ENCODE peak calls at places on chromosomes 11 and 22, in five cellular contexts. Q is transverse colon, V is upper lobe of left lung, S is sigmoid colon, N is stomach. A is an unnamed sample.

GRCh38 chr22:30871391-30872281 is 96.9 kb downstream of the MORC2 start:
- DNase-seq in Q (peak), V (no peak), S (peak), N (no peak), A (peak)

GRCh38 chr11:86143429-86144030 is 74.6 kb upstream of the PICALM start:
- DNase-seq in Q (no peak), V (peak), S (no peak), N (no peak), A (no peak)

GRCh38 chr22:44020981-44021380 is 3.1 kb upstream of the PARVB start:
- DNase-seq in Q (no peak), V (no peak), S (no peak), N (no peak), A (no peak)

GRCh38 chr22:47042116-47042825 is 279.8 kb downstream of the TBC1D22A start:
- DNase-seq in Q (no peak), V (no peak), S (no peak), N (no peak), A (peak)

GRCh38 chr11:10518891-10519290 is 22.1 kb downstream of the RNF141 start:
- DNase-seq in Q (no peak), V (no peak), S (no peak), N (no peak), A (no peak)

GRCh38 chr11:1344056-1344635 is 34.7 kb upstream of the TOLLIP start:
- DNase-seq in Q (no peak), V (no peak), S (peak), N (peak), A (no peak)

GRCh38 chr22:42964994-42965699 is 49.8 kb downstream of the PACSIN2 start:
- DNase-seq in Q (no peak), V (no peak), S (no peak), N (no peak), A (no peak)

GRCh38 chr11:90288207-90288821 is 65.5 kb upstream of the CHORDC1 start:
- DNase-seq in Q (no peak), V (no peak), S (no peak), N (no peak), A (no peak)

GRCh38 chr11:44775366-44776356 is 48.9 kb downstream of the TSPAN18 start:
- DNase-seq in Q (peak), V (peak), S (peak), N (peak), A (peak)

GRCh38 chr11:32448232-32448631 is 12.9 kb upstream of the WT1 start:
- DNase-seq in Q (no peak), V (no peak), S (no peak), N (peak), A (no peak)

GRCh38 chr11:10920205-10920604 is 62.4 kb upstream of the ZBED5 start:
- DNase-seq in Q (no peak), V (no peak), S (no peak), N (no peak), A (no peak)

GRCh38 chr11:47437746-47438418 is 11.1 kb downstream of the RAPSN start:
- DNase-seq in Q (peak), V (no peak), S (peak), N (peak), A (no peak)

GRCh38 chr11:44842219-44842618 is 108.5 kb downstream of the TP53I11 start:
- DNase-seq in Q (no peak), V (no peak), S (no peak), N (no peak), A (no peak)

GRCh38 chr11:70423523-70424505 is 25.5 kb downstream of the CTTN start:
- DNase-seq in Q (no peak), V (peak), S (no peak), N (no peak), A (no peak)

GRCh38 chr11:128628343-128628673 is 41.0 kb upstream of the ETS1 start:
- DNase-seq in Q (no peak), V (no peak), S (no peak), N (no peak), A (no peak)

GRCh38 chr11:35029979-35030378 is 109.0 kb upstream of the CD44 start:
- DNase-seq in Q (no peak), V (peak), S (no peak), N (no peak), A (no peak)

GRCh38 chr11:707817-708420 is 1.9 kb downstream of the EPS8L2 start:
- DNase-seq in Q (no peak), V (peak), S (no peak), N (peak), A (no peak)

GRCh38 chr11:14357843-14358728 is 897 bp downstream of the RRAS2 start:
- DNase-seq in Q (peak), V (peak), S (peak), N (peak), A (peak)

GRCh38 chr11:85947431-85948272 is 92.5 kb downstream of the CCDC83 start:
- DNase-seq in Q (no peak), V (peak), S (no peak), N (no peak), A (no peak)

GRCh38 chr11:134331565-134332188 is at the start of gene GLB1L2:
- DNase-seq in Q (peak), V (peak), S (peak), N (peak), A (peak)

GRCh38 chr11:44564198-44564597 is 1.3 kb upstream of the CD82 start:
- DNase-seq in Q (peak), V (peak), S (no peak), N (peak), A (no peak)

GRCh38 chr11:116169776-116170175 is 603.0 kb downstream of the BUD13 start:
- DNase-seq in Q (no peak), V (no peak), S (no peak), N (no peak), A (no peak)

GRCh38 chr11:114171257-114172054 is 111.9 kb downstream of the ZBTB16 start:
- DNase-seq in Q (peak), V (peak), S (peak), N (peak), A (peak)

GRCh38 chr11:32473282-32473909 is 38.1 kb upstream of the WT1 start:
- DNase-seq in Q (no peak), V (no peak), S (no peak), N (no peak), A (no peak)

GRCh38 chr11:3807856-3808845 is at the start of gene PGAP2:
- DNase-seq in Q (peak), V (peak), S (peak), N (peak), A (peak)

GRCh38 chr11:2564588-2565440 is 120.0 kb downstream of the KCNQ1 start:
- DNase-seq in Q (no peak), V (no peak), S (peak), N (no peak), A (no peak)

GRCh38 chr11:27933992-27934829 is 173.7 kb downstream of the KIF18A start:
- DNase-seq in Q (no peak), V (no peak), S (no peak), N (no peak), A (no peak)

GRCh38 chr22:50277761-50278160 is 7.6 kb upstream of the MAPK11 start:
- DNase-seq in Q (no peak), V (no peak), S (no peak), N (no peak), A (no peak)

GRCh38 chr11:120880791-120881190 is 143.1 kb upstream of the TBCEL start:
- DNase-seq in Q (no peak), V (no peak), S (no peak), N (no peak), A (no peak)

GRCh38 chr11:128492461-128492860 is 94.9 kb downstream of the ETS1 start:
- DNase-seq in Q (no peak), V (no peak), S (no peak), N (no peak), A (no peak)

GRCh38 chr22:24989541-24989951 is 37.0 kb downstream of the KIAA1671 start:
- DNase-seq in Q (no peak), V (no peak), S (no peak), N (no peak), A (no peak)

GRCh38 chr22:23044570-23044969 is 25.7 kb upstream of the GNAZ start:
- DNase-seq in Q (no peak), V (no peak), S (no peak), N (no peak), A (no peak)

GRCh38 chr11:78714539-78714938 is 139.9 kb upstream of the NARS2 start:
- DNase-seq in Q (peak), V (no peak), S (no peak), N (no peak), A (no peak)

GRCh38 chr22:19479358-19480172 is at the start of gene CDC45:
- DNase-seq in Q (peak), V (peak), S (peak), N (peak), A (peak)

GRCh38 chr11:71330996-71331395 is 78.6 kb upstream of the SHANK2 start:
- DNase-seq in Q (no peak), V (no peak), S (peak), N (peak), A (peak)

GRCh38 chr22:22431271-22432220 is 77.0 kb downstream of the ZNF280B start:
- DNase-seq in Q (peak), V (peak), S (peak), N (peak), A (peak)

GRCh38 chr22:26893034-26893710 is 235.8 kb downstream of the MIAT start:
- DNase-seq in Q (no peak), V (no peak), S (no peak), N (no peak), A (no peak)

GRCh38 chr22:21657361-21658118 is 8.3 kb upstream of the PPIL2 start:
- DNase-seq in Q (peak), V (peak), S (no peak), N (peak), A (peak)

DNA sequence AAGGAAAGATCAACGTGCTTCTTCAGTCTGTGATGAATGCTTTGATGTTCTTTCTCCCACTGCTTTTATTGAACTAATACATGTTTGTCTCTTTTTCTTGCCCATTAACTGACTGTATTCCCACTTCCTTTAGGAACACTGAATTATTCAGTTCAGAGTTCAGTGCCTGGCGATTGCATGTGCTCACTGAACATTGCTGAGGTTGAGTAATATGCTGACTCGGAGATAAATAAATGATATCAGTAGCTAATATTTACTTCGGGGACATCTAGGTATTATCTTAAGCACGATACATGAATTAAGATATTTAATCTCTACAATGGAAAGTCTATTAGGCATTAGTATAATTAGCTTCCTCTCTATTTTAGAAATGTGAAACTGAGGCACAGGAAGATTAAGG is 102.2 kb upstream of the OR5AK2 start:
- DNase-seq in Q (no peak), V (no peak), S (no peak), N (no peak), A (no peak)
- H3K4me3 ChIP-seq in Q (no peak), V (no peak), S (no peak), N (no peak), A (no peak)

GRCh38 chr11:46345131-46345597 is 2.1 kb upstream of the DGKZ start:
- DNase-seq in Q (peak), V (peak), S (no peak), N (no peak), A (peak)
- TF ChIP-seq POLR2A in Q (peak), V (no peak), S (no peak), N (no peak), A (no peak)

GRCh38 chr11:119382101-119382500 is 611 bp upstream of the USP2 start:
- DNase-seq in Q (no peak), V (no peak), S (no peak), N (no peak), A (no peak)

GRCh38 chr11:119381186-119381988 is at the start of gene USP2:
- DNase-seq in Q (peak), V (peak), S (peak), N (peak), A (peak)

GRCh38 chr11:119380816-119381185 is 689 bp downstream of the USP2 start:
- DNase-seq in Q (no peak), V (no peak), S (no peak), N (no peak), A (no peak)

GRCh38 chr11:119378851-119379465 is 2.5 kb downstream of the USP2 start:
- DNase-seq in Q (no peak), V (peak), S (no peak), N (no peak), A (no peak)

DNA sequence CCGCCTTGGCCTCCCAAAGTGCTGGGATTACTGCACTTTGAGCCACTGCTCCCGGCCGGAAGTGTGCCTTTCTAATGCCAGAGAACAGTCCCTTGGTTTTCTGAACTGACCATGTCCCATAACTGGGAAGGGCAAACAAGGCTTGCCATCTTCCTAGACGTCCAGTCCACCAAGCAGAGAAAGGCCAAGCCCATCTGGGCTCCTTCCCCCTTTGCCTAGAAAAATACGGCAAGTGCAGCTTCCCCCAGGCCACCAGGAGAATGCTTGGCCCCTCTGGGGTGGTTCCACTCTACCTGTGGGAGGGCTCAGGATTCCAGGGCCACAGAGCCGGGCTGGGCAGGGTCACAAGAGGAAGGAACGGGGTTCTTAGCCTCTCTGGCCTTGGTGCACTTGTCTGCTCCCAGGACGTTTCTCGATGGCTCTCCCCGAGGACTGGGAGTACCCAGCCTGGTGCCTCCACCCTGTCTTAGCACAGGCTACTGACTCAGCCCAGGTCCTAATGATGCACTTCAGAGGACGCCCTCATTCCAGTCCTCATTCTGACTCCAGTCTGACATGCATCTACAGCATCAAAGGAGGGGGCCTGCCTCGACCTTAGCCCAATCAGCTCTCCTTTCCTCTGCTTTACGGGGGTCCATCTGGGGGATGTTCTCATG is 1.2 kb downstream of the USP2 start:
- DNase-seq in Q (no peak), V (peak), S (no peak), N (no peak), A (no peak)
- TF ChIP-seq POLR2AphosphoS5 in Q (no peak), V (no peak), S (no peak), N (no peak), A (no peak)

GRCh38 chr11:26557666-26558065 is 14.4 kb downstream of the MUC15 start:
- DNase-seq in Q (no peak), V (no peak), S (no peak), N (no peak), A (no peak)
- H3K4me3 ChIP-seq in Q (no peak), V (no peak), S (no peak), N (no peak), A (no peak)

DNA sequence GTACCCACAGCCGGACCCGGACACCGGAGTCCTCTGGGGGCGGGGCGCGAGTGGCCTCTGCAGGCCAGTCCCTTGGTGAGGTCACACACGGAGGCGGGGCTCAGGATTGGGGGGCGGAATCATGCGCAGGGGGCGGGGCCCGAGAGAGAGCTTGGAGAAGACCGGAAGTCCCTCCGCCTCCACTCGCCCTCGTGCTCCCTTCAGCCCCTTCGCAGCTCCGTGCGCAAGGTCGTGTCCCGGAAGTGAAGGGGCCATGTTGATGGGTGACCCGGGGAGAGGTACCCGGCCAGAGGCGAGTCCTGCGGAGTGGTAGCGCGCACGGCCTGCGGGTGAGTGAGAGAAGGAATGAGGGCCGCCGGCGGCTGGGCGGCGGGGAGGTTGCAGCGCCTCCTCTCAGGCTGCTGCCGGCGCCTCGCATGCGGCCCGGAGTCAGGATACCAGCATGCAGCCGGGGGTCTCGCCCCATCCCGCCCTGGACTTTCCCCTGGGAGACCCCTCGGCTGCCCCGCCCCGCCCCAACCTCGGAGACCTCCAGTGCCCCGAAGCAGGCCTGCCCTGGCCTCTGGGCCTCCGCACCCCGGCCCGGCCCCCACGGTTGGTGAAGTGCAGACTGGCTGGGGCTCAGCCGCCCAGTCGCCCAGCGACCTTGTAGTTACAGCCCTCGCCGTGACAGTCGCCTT is at the start of gene MIEF1:
- DNase-seq in Q (peak), V (peak), S (peak), N (peak), A (peak)
- TF ChIP-seq POLR2A in Q (peak), V (peak), S (peak), N (no peak), A (no peak)

GRCh38 chr11:82732734-82733443 is 775 bp downstream of the FAM181B start:
- DNase-seq in Q (peak), V (no peak), S (no peak), N (no peak), A (peak)

GRCh38 chr11:82734120-82734479 is 436 bp upstream of the FAM181B start:
- DNase-seq in Q (no peak), V (no peak), S (no peak), N (no peak), A (no peak)

GRCh38 chr11:82731691-82732277 is 1.9 kb downstream of the FAM181B start:
- DNase-seq in Q (no peak), V (no peak), S (no peak), N (no peak), A (no peak)

GRCh38 chr11:82732348-82732733 is 1.3 kb downstream of the FAM181B start:
- DNase-seq in Q (no peak), V (no peak), S (no peak), N (no peak), A (no peak)

GRCh38 chr11:82733444-82734119 is at the start of gene FAM181B:
- DNase-seq in Q (peak), V (no peak), S (peak), N (peak), A (peak)
- TF ChIP-seq POLR2AphosphoS5 in Q (no peak), V (no peak), S (no peak), N (no peak), A (no peak)

GRCh38 chr11:45933131-45933821 is 10.8 kb downstream of the LARGE2 start:
- DNase-seq in Q (no peak), V (no peak), S (peak), N (peak), A (peak)

GRCh38 chr11:45933846-45934579 is 11.6 kb downstream of the LARGE2 start:
- DNase-seq in Q (no peak), V (no peak), S (no peak), N (no peak), A (peak)

GRCh38 chr11:45936655-45937054 is 14.2 kb downstream of the LARGE2 start:
- DNase-seq in Q (no peak), V (no peak), S (no peak), N (no peak), A (no peak)

GRCh38 chr11:45935349-45936064 is 13.1 kb downstream of the LARGE2 start:
- DNase-seq in Q (no peak), V (no peak), S (no peak), N (no peak), A (peak)

GRCh38 chr11:45934580-45935318 is 12.3 kb downstream of the LARGE2 start:
- DNase-seq in Q (no peak), V (no peak), S (no peak), N (no peak), A (no peak)
- H3K4me3 ChIP-seq in Q (no peak), V (no peak), S (no peak), N (no peak), A (no peak)